ENCODE peak calls at places on chromosome 18, in six cellular contexts. G is hippocampal formation; J is GM04503; R is NCI-H1694 treated with DMSO at 0.1 percent for 48 hours; I is activated CD8-positive, alpha-beta memory T cell treated with anti-CD3 and anti-CD28 coated beads, Interleukin-2, amount 50 U/mL, for 4 hours; L is cardiac fibroblast. K is an unnamed sample.
A peak's percentile ranks its signal among the peaks of the same experiment; 100 is the strongest.

GRCh38 chr18:34821669-34822210 is 111.6 kb downstream of the DTNA start:
- DNase-seq in L (no peak), J (no peak), R (no peak), G (no peak), I (no peak), K (no peak)

GRCh38 chr18:5824370-5824984 is 70.8 kb downstream of the TMEM200C start:
- DNase-seq in L (no peak), J (no peak), I (no peak), G (no peak), R (no peak), K (no peak)

GRCh38 chr18:54530285-54530684 is 60.8 kb upstream of the DYNAP start:
- DNase-seq in I (no peak), R (no peak), L (no peak), J (no peak), G (no peak), K (no peak)

GRCh38 chr18:62996552-62996951 is 281.2 kb downstream of the PHLPP1 start:
- DNase-seq in R (no peak), I (no peak), J (no peak), G (no peak), L (no peak), K (no peak)

GRCh38 chr18:68221116-68221724 is 493.7 kb downstream of the TMX3 start:
- DNase-seq in L (no peak), G (no peak), J (no peak), R (no peak), I (no peak), K (no peak)

GRCh38 chr18:74745658-74746403 is 148.2 kb downstream of the ZNF407 start:
- DNase-seq in I (no peak), R (no peak), L (peak; percentile 36), J (no peak), G (no peak), K (no peak)

GRCh38 chr18:34549367-34549766 is 160.7 kb upstream of the DTNA start:
- DNase-seq in L (no peak), R (no peak), J (no peak), G (no peak), I (no peak), K (no peak)

GRCh38 chr18:6257950-6258349 is 156.8 kb downstream of the L3MBTL4 start:
- DNase-seq in R (no peak), G (no peak), I (no peak), L (no peak), J (no peak), K (no peak)

GRCh38 chr18:45335644-45336043 is 279.6 kb upstream of the SLC14A2 start:
- DNase-seq in I (no peak), L (peak; percentile 6), G (no peak), J (no peak), R (no peak), K (no peak)

GRCh38 chr18:58314284-58314683 is 270.3 kb downstream of the NEDD4L start:
- DNase-seq in I (no peak), G (peak; percentile 54), J (peak; percentile 95), R (peak; percentile 48), L (peak; percentile 92), K (peak; percentile 86)